ENCODE peak calls at places on chromosomes 7 and 10, in five cellular contexts. One of them, this sample, is unnamed.

GRCh38 chr7:28573059-28573553 is 160.8 kb downstream of the CREB5 start:
- DNase-seq in upper lobe of left lung: no peak
- DNase-seq in GM12878: no peak
- DNase-seq in suprapubic skin: no peak
- DNase-seq in transverse colon: peak; percentile 12
- DNase-seq in this sample: peak; percentile 78

GRCh38 chr7:373818-374705 is 84.1 kb downstream of the FOXL3 start:
- DNase-seq in GM12878: no peak
- DNase-seq in suprapubic skin: peak; percentile 44
- DNase-seq in transverse colon: peak; percentile 6
- DNase-seq in upper lobe of left lung: peak; percentile 10
- DNase-seq in this sample: no peak

GRCh38 chr7:23357190-23358093 is 58.3 kb downstream of the MALSU1 start:
- DNase-seq in upper lobe of left lung: no peak
- DNase-seq in GM12878: no peak
- DNase-seq in transverse colon: no peak
- DNase-seq in suprapubic skin: no peak
- DNase-seq in this sample: no peak

GRCh38 chr10:34590802-34591201 is 224.3 kb downstream of the PARD3 start:
- DNase-seq in GM12878: no peak
- DNase-seq in suprapubic skin: no peak
- DNase-seq in transverse colon: no peak
- DNase-seq in upper lobe of left lung: no peak
- DNase-seq in this sample: no peak

GRCh38 chr7:30908681-30909080 is 3.0 kb upstream of the AQP1 start:
- DNase-seq in transverse colon: no peak
- DNase-seq in suprapubic skin: no peak
- DNase-seq in GM12878: no peak
- DNase-seq in upper lobe of left lung: no peak
- DNase-seq in this sample: no peak

GRCh38 chr7:36904101-36904500 is 179.8 kb upstream of the AOAH start:
- DNase-seq in suprapubic skin: no peak
- DNase-seq in upper lobe of left lung: no peak
- DNase-seq in transverse colon: no peak
- DNase-seq in GM12878: no peak
- DNase-seq in this sample: no peak

GRCh38 chr10:63910806-63911205 is 389.6 kb downstream of the REEP3 start:
- DNase-seq in upper lobe of left lung: no peak
- DNase-seq in transverse colon: no peak
- DNase-seq in suprapubic skin: no peak
- DNase-seq in GM12878: no peak
- DNase-seq in this sample: no peak

GRCh38 chr10:28217848-28218247 is 85.0 kb downstream of the MPP7 start:
- DNase-seq in GM12878: no peak
- DNase-seq in suprapubic skin: no peak
- DNase-seq in transverse colon: no peak
- DNase-seq in upper lobe of left lung: no peak
- DNase-seq in this sample: no peak

GRCh38 chr10:10903620-10904019 is 114.1 kb upstream of the CELF2 start:
- DNase-seq in GM12878: no peak
- DNase-seq in suprapubic skin: no peak
- DNase-seq in upper lobe of left lung: no peak
- DNase-seq in transverse colon: no peak
- DNase-seq in this sample: no peak

GRCh38 chr7:78434281-78434680 is 635.7 kb downstream of the PHTF2 start:
- DNase-seq in GM12878: no peak
- DNase-seq in upper lobe of left lung: no peak
- DNase-seq in suprapubic skin: no peak
- DNase-seq in transverse colon: no peak
- DNase-seq in this sample: no peak

GRCh38 chr10:52617346-52617745 is 155.2 kb downstream of the MBL2 start:
- DNase-seq in transverse colon: no peak
- DNase-seq in suprapubic skin: no peak
- DNase-seq in GM12878: no peak
- DNase-seq in upper lobe of left lung: no peak
- DNase-seq in this sample: no peak

GRCh38 chr10:124744688-124745055 is 494 bp upstream of the FAM53B start:
- DNase-seq in suprapubic skin: no peak
- DNase-seq in upper lobe of left lung: no peak
- DNase-seq in GM12878: no peak
- DNase-seq in transverse colon: no peak
- DNase-seq in this sample: peak; percentile 63

GRCh38 chr7:116591202-116592040 is 66.6 kb downstream of the CAV1 start:
- DNase-seq in GM12878: no peak
- DNase-seq in upper lobe of left lung: no peak
- DNase-seq in suprapubic skin: no peak
- DNase-seq in transverse colon: no peak
- DNase-seq in this sample: no peak

GRCh38 chr7:142870575-142871259 is 14.8 kb downstream of the TRPV6 start:
- DNase-seq in GM12878: no peak
- DNase-seq in upper lobe of left lung: no peak
- DNase-seq in transverse colon: no peak
- DNase-seq in suprapubic skin: no peak
- DNase-seq in this sample: no peak

GRCh38 chr7:90312745-90313144 is 8.4 kb downstream of the FAM237B start:
- DNase-seq in GM12878: no peak
- DNase-seq in suprapubic skin: no peak
- DNase-seq in upper lobe of left lung: no peak
- DNase-seq in transverse colon: no peak
- DNase-seq in this sample: no peak

GRCh38 chr7:78769551-78770101 is 683.8 kb downstream of the MAGI2 start:
- DNase-seq in upper lobe of left lung: no peak
- DNase-seq in suprapubic skin: no peak
- DNase-seq in GM12878: peak; percentile 24
- DNase-seq in transverse colon: no peak
- DNase-seq in this sample: no peak

GRCh38 chr10:103915794-103916193 is 2.2 kb downstream of the STN1 start:
- DNase-seq in transverse colon: peak; percentile 40
- DNase-seq in upper lobe of left lung: peak; percentile 61
- DNase-seq in suprapubic skin: no peak
- DNase-seq in GM12878: no peak
- DNase-seq in this sample: no peak

GRCh38 chr10:3538850-3539531 is 246.0 kb downstream of the KLF6 start:
- DNase-seq in suprapubic skin: no peak
- DNase-seq in upper lobe of left lung: peak; percentile 45
- DNase-seq in GM12878: no peak
- DNase-seq in transverse colon: no peak
- DNase-seq in this sample: peak; percentile 30

GRCh38 chr7:25967278-25968204 is 184.5 kb upstream of the NFE2L3 start:
- DNase-seq in suprapubic skin: no peak
- DNase-seq in transverse colon: no peak
- DNase-seq in GM12878: peak; percentile 64
- DNase-seq in upper lobe of left lung: no peak
- DNase-seq in this sample: no peak

GRCh38 chr7:155824195-155824915 is 12.1 kb upstream of the SHH start:
- DNase-seq in GM12878: no peak
- DNase-seq in suprapubic skin: no peak
- DNase-seq in transverse colon: peak; percentile 87
- DNase-seq in upper lobe of left lung: peak; percentile 62
- DNase-seq in this sample: peak; percentile 60

GRCh38 chr7:85595639-85596268 is 408.9 kb upstream of the SEMA3D start:
- DNase-seq in transverse colon: no peak
- DNase-seq in suprapubic skin: no peak
- DNase-seq in upper lobe of left lung: no peak
- DNase-seq in GM12878: no peak
- DNase-seq in this sample: no peak

GRCh38 chr10:79179404-79180309 is 110.9 kb downstream of the ZMIZ1 start:
- DNase-seq in GM12878: no peak
- DNase-seq in upper lobe of left lung: no peak
- DNase-seq in suprapubic skin: no peak
- DNase-seq in transverse colon: no peak
- DNase-seq in this sample: no peak

GRCh38 chr7:156174428-156174827 is 362.2 kb upstream of the SHH start:
- DNase-seq in transverse colon: no peak
- DNase-seq in suprapubic skin: no peak
- DNase-seq in upper lobe of left lung: no peak
- DNase-seq in GM12878: no peak
- DNase-seq in this sample: no peak

GRCh38 chr7:31029251-31029650 is 22.9 kb upstream of the ADCYAP1R1 start:
- DNase-seq in upper lobe of left lung: no peak
- DNase-seq in GM12878: no peak
- DNase-seq in transverse colon: no peak
- DNase-seq in suprapubic skin: no peak
- DNase-seq in this sample: no peak

GRCh38 chr7:33411000-33411399 is 281.6 kb downstream of the BBS9 start:
- DNase-seq in transverse colon: no peak
- DNase-seq in suprapubic skin: no peak
- DNase-seq in upper lobe of left lung: no peak
- DNase-seq in GM12878: no peak
- DNase-seq in this sample: no peak

GRCh38 chr7:89966100-89966499 is 188.2 kb upstream of the STEAP1 start:
- DNase-seq in suprapubic skin: no peak
- DNase-seq in upper lobe of left lung: no peak
- DNase-seq in transverse colon: no peak
- DNase-seq in GM12878: no peak
- DNase-seq in this sample: no peak

GRCh38 chr7:45658716-45659495 is 84.7 kb downstream of the ADCY1 start:
- DNase-seq in GM12878: no peak
- DNase-seq in suprapubic skin: no peak
- DNase-seq in upper lobe of left lung: no peak
- DNase-seq in transverse colon: no peak
- DNase-seq in this sample: peak; percentile 3

GRCh38 chr10:5776881-5777197 is 36.4 kb downstream of the GDI2 start:
- DNase-seq in upper lobe of left lung: no peak
- DNase-seq in GM12878: no peak
- DNase-seq in suprapubic skin: no peak
- DNase-seq in transverse colon: no peak
- DNase-seq in this sample: no peak

GRCh38 chr7:80528689-80529088 is 16.8 kb upstream of the GNAT3 start:
- DNase-seq in suprapubic skin: no peak
- DNase-seq in transverse colon: no peak
- DNase-seq in GM12878: no peak
- DNase-seq in upper lobe of left lung: no peak
- DNase-seq in this sample: no peak

DNA sequence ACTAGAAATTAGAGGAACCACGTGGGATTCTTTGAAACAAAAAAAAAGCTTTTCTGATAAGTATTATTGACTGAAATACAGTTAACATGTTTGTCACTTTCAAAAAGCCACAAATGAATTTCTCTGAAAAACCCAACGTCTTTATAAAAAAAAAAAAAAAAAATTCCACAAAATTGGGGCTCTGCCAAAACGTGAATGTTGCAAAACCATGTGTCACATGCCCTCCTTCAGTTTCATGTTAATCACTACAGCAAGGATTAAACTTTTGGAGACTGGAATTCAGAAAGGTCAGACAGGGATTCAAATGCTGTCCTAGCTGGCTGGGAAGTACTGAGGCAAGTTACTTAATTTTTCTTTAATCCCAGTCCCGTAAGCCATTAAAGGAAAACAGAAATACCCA is 278.0 kb upstream of the KLF14 start:
- DNase-seq in GM12878: no peak
- DNase-seq in transverse colon: no peak
- DNase-seq in upper lobe of left lung: no peak
- DNase-seq in suprapubic skin: no peak
- DNase-seq in this sample: no peak
- H3K4me1 ChIP-seq in GM12878: peaks cover 54% of the 10 kb centered on the region
- H3K4me1 ChIP-seq in transverse colon: peaks cover 31% of the 10 kb centered on the region
- H3K4me1 ChIP-seq in upper lobe of left lung: peaks cover 100% of the 10 kb centered on the region
- H3K4me1 ChIP-seq in suprapubic skin: peaks cover 92% of the 10 kb centered on the region
- H3K4me1 ChIP-seq in this sample: peaks cover 23% of the 10 kb centered on the region

GRCh38 chr10:17200885-17201164 is 647 bp downstream of the TRDMT1 start:
- DNase-seq in suprapubic skin: no peak
- DNase-seq in GM12878: no peak
- DNase-seq in transverse colon: peak; percentile 53
- DNase-seq in upper lobe of left lung: peak; percentile 73
- DNase-seq in this sample: peak; percentile 49
- TF ChIP-seq CTCF in suprapubic skin: no peak
- TF ChIP-seq CTCF in GM12878: no peak
- TF ChIP-seq CTCF in transverse colon: no peak
- TF ChIP-seq CTCF in upper lobe of left lung: no peak
- TF ChIP-seq CTCF in this sample: no peak

GRCh38 chr7:100211342-100211780 is 8.4 kb upstream of the PVRIG start:
- DNase-seq in transverse colon: no peak
- DNase-seq in GM12878: peak; percentile 68
- DNase-seq in suprapubic skin: no peak
- DNase-seq in upper lobe of left lung: no peak
- DNase-seq in this sample: no peak
- TF ChIP-seq POLR2AphosphoS5 in transverse colon: no peak
- TF ChIP-seq POLR2AphosphoS5 in GM12878: peak; percentile 70
- TF ChIP-seq POLR2AphosphoS5 in suprapubic skin: no peak
- TF ChIP-seq POLR2AphosphoS5 in upper lobe of left lung: no peak
- TF ChIP-seq POLR2AphosphoS5 in this sample: no peak

GRCh38 chr7:20330797-20331230 is at the start of gene ITGB8:
- DNase-seq in transverse colon: no peak
- DNase-seq in upper lobe of left lung: peak; percentile 36
- DNase-seq in suprapubic skin: peak; percentile 71
- DNase-seq in GM12878: no peak
- DNase-seq in this sample: peak; percentile 63

GRCh38 chr7:20331231-20331880 is 656 bp downstream of the ITGB8 start:
- DNase-seq in upper lobe of left lung: peak; percentile 27
- DNase-seq in transverse colon: peak; percentile 57
- DNase-seq in GM12878: no peak
- DNase-seq in suprapubic skin: peak; percentile 70
- DNase-seq in this sample: peak; percentile 39

GRCh38 chr7:20328692-20329091 is 2.0 kb upstream of the ITGB8 start:
- DNase-seq in GM12878: no peak
- DNase-seq in suprapubic skin: no peak
- DNase-seq in transverse colon: no peak
- DNase-seq in upper lobe of left lung: no peak
- DNase-seq in this sample: no peak

GRCh38 chr7:20329389-20330175 is 1.1 kb upstream of the ITGB8 start:
- DNase-seq in upper lobe of left lung: peak; percentile 72
- DNase-seq in GM12878: peak; percentile 76
- DNase-seq in transverse colon: peak; percentile 71
- DNase-seq in suprapubic skin: peak; percentile 68
- DNase-seq in this sample: peak; percentile 72

GRCh38 chr7:20330176-20330796 is 414 bp upstream of the ITGB8 start:
- DNase-seq in upper lobe of left lung: peak; percentile 79
- DNase-seq in transverse colon: peak; percentile 83
- DNase-seq in suprapubic skin: peak; percentile 81
- DNase-seq in GM12878: no peak
- DNase-seq in this sample: peak; percentile 86
- H3K4me1 ChIP-seq in upper lobe of left lung: peaks cover 25% of the 10 kb centered on the region
- H3K4me1 ChIP-seq in transverse colon: no peaks in the 10 kb centered on the region
- H3K4me1 ChIP-seq in suprapubic skin: peaks cover 9% of the 10 kb centered on the region
- H3K4me1 ChIP-seq in GM12878: peaks cover 19% of the 10 kb centered on the region
- H3K4me1 ChIP-seq in this sample: no peaks in the 10 kb centered on the region

DNA sequence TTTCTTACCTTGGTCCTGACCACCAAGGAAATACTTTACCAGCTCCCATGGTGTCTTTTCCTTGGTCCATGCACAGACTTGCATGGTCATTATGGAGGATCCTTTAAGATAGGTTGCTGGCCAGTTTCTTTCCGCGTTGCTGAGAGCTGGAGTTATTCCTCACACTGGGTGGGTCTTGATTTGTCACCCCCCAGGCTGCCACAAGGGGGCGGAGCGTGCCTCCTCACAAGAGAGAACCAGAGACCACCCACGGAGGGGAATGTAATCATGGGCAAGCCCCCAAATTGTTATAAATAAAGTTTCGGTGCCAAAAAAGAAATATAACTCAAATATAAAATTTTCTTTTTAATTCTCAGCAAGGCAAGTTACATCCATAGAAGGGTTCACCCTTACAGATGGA is 10.5 kb upstream of the TRIM24 start:
- DNase-seq in upper lobe of left lung: no peak
- DNase-seq in transverse colon: no peak
- DNase-seq in GM12878: no peak
- DNase-seq in suprapubic skin: no peak
- DNase-seq in this sample: no peak
- TF ChIP-seq CTCF in upper lobe of left lung: no peak
- TF ChIP-seq CTCF in transverse colon: no peak
- TF ChIP-seq CTCF in GM12878: peak; percentile 55
- TF ChIP-seq CTCF in suprapubic skin: no peak
- TF ChIP-seq CTCF in this sample: no peak